ENCODE peak calls at places on chromosomes 5 and 9, in seven cellular contexts. Z is cardiac fibroblast, I is AG09309, R is A549, L is bronchial epithelial cell, X is fibroblast of lung, O is epithelial cell of esophagus. J is an unnamed sample.
A peak's percentile ranks its signal among the peaks of the same experiment; 100 is the strongest.

GRCh38 chr5:159764283-159764927 is 151.9 kb upstream of the ADRA1B start:
- DNase-seq in Z (peak; percentile 88), I (peak; percentile 75), R (no peak), L (no peak), X (peak; percentile 71), O (peak; percentile 10), J (no peak)

GRCh38 chr5:173645897-173646574 is 29.6 kb upstream of the BOD1 start:
- DNase-seq in Z (no peak), I (no peak), R (no peak), L (no peak), X (no peak), O (no peak), J (no peak)

GRCh38 chr9:99720455-99721050 is 101.1 kb upstream of the NR4A3 start:
- DNase-seq in Z (peak; percentile 19), I (peak; percentile 10), R (no peak), L (no peak), X (peak; percentile 33), O (no peak), J (no peak)

GRCh38 chr9:135718616-135719015 is 16.6 kb downstream of the KCNT1 start:
- DNase-seq in Z (peak; percentile 51), I (no peak), R (peak; percentile 35), L (no peak), X (no peak), O (no peak), J (no peak)

GRCh38 chr5:36301858-36302603 is at the start of gene RANBP3L:
- DNase-seq in Z (peak; percentile 25), I (no peak), R (no peak), L (peak; percentile 38), X (peak; percentile 86), O (peak; percentile 50), J (peak; percentile 40)

GRCh38 chr9:70111042-70111602 is 67.5 kb downstream of the MAMDC2 start:
- DNase-seq in Z (peak; percentile 88), I (no peak), R (peak; percentile 27), L (peak; percentile 69), X (peak; percentile 78), O (peak; percentile 80), J (peak; percentile 81)

GRCh38 chr5:142872795-142873194 is 102.6 kb downstream of the ARHGAP26 start:
- DNase-seq in Z (peak; percentile 80), I (no peak), R (no peak), L (peak; percentile 95), X (no peak), O (peak; percentile 91), J (peak; percentile 75)

GRCh38 chr9:113376634-113377531 is at the start of gene HDHD3:
- DNase-seq in Z (peak; percentile 64), I (no peak), R (peak; percentile 92), L (peak; percentile 69), X (peak; percentile 64), O (peak; percentile 86), J (peak; percentile 94)

GRCh38 chr9:14372437-14373318 is 58.7 kb upstream of the NFIB start:
- DNase-seq in Z (peak; percentile 77), I (peak; percentile 3), R (peak; percentile 52), L (peak; percentile 88), X (peak; percentile 68), O (peak; percentile 84), J (peak; percentile 26)

GRCh38 chr9:107667700-107668099 is 178.1 kb upstream of the KLF4 start:
- DNase-seq in Z (no peak), I (no peak), R (no peak), L (no peak), X (no peak), O (no peak), J (no peak)

GRCh38 chr5:54717870-54718269 is 200.3 kb downstream of the SNX18 start:
- DNase-seq in Z (no peak), I (no peak), R (no peak), L (no peak), X (no peak), O (no peak), J (no peak)

GRCh38 chr5:138303365-138303764 is 28.2 kb downstream of the CDC25C start:
- DNase-seq in Z (peak; percentile 33), I (no peak), R (no peak), L (peak; percentile 23), X (peak; percentile 23), O (peak; percentile 50), J (no peak)

GRCh38 chr5:65061974-65062353 is 293.2 kb downstream of the CWC27 start:
- DNase-seq in Z (no peak), I (no peak), R (no peak), L (no peak), X (no peak), O (no peak), J (no peak)

GRCh38 chr5:10987881-10988504 is 227.0 kb upstream of the DAP start:
- DNase-seq in Z (peak; percentile 7), I (no peak), R (peak; percentile 35), L (peak; percentile 3), X (no peak), O (peak; percentile 31), J (peak; percentile 62)

GRCh38 chr9:4515958-4516375 is 25.7 kb downstream of the SLC1A1 start:
- DNase-seq in Z (peak; percentile 47), I (no peak), R (no peak), L (no peak), X (peak; percentile 25), O (no peak), J (no peak)

GRCh38 chr5:117788596-117788995 is 1199.8 kb downstream of the DTWD2 start:
- DNase-seq in Z (no peak), I (no peak), R (no peak), L (no peak), X (peak; percentile 0), O (no peak), J (no peak)

GRCh38 chr5:38645508-38645907 is 89.1 kb upstream of the LIFR start:
- DNase-seq in Z (peak; percentile 18), I (no peak), R (no peak), L (no peak), X (no peak), O (no peak), J (no peak)

GRCh38 chr5:175501759-175502158 is 23.4 kb downstream of the SFXN1 start:
- DNase-seq in Z (no peak), I (no peak), R (no peak), L (no peak), X (no peak), O (peak; percentile 27), J (no peak)
- TF ChIP-seq CTCF in Z (no peak), I (no peak), R (no peak), L (no peak), X (no peak), O (no peak), J (no peak)

DNA sequence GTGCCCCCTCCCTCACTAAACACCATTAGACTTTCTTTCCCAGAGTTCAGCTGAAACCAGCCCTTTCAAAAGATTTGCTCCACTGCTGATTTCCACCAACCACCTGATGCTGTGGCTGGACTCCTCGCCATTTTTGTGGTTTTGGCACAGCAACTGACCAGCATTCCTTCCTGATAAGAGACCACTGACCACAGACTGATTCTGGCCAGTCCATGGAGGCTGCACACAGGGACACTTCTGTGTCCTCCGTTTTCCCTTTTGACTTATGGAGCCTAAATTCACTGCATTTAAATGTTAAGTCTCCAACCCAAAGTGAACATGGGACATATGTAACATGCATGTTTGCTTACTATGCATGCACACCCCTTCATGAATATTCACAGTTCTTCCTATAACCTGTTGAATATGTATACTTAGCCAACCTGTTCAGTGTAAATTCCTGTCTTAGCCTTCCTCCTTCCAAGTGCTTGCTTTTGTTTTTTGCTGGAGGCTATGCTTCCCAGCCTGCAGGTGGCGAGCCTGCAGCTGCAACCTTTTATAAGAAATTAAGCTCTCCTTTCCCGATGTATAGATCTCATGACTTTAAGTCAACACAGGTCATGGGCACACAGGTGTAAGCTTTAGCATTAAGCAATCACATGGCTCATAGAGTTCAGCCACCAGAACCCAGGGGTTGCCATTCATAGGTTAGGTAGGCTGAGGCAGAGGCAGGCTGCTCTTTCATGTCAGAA is 78.7 kb downstream of the ACTL7B start:
- DNase-seq in Z (peak; percentile 51), I (no peak), R (no peak), L (peak; percentile 59), X (peak; percentile 38), O (peak; percentile 52), J (no peak)
- TF ChIP-seq CTCF in Z (peak; percentile 40), I (peak; percentile 32), R (peak; percentile 13), L (peak; percentile 50), X (peak; percentile 41), O (peak; percentile 48), J (no peak)

GRCh38 chr5:145982572-145983314 is 46.4 kb downstream of the SH3RF2 start:
- DNase-seq in Z (no peak), I (no peak), R (no peak), L (no peak), X (no peak), O (no peak), J (no peak)

GRCh38 chr5:145979270-145980223 is 43.2 kb downstream of the SH3RF2 start:
- DNase-seq in Z (no peak), I (no peak), R (no peak), L (no peak), X (no peak), O (no peak), J (no peak)

GRCh38 chr5:145980257-145980656 is 43.9 kb downstream of the SH3RF2 start:
- DNase-seq in Z (no peak), I (no peak), R (no peak), L (no peak), X (no peak), O (no peak), J (no peak)

GRCh38 chr5:145981612-145982571 is 45.5 kb downstream of the SH3RF2 start:
- DNase-seq in Z (no peak), I (no peak), R (no peak), L (peak; percentile 71), X (no peak), O (peak; percentile 85), J (no peak)

DNA sequence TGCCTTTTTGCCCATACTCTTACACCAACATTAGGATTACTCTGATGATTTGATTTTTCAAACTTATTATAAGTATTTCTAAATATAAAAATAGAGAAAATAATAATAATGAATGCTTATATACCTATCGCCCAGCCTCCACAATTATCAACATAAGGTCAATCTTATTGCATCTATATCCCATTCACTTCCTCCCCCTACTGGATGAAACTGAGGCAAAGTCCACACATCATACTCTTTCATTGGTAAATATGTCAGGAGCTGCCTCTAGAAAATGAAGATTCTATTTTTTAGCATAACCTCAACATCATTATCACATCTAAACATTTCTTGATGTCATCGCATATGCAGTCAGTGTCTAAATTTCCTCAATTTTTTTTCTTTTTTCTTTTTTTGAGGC is 44.3 kb downstream of the SH3RF2 start:
- DNase-seq in Z (no peak), I (no peak), R (no peak), L (peak; percentile 20), X (no peak), O (peak; percentile 17), J (no peak)
- TF ChIP-seq CTCF in Z (no peak), I (no peak), R (peak; percentile 31), L (peak; percentile 10), X (no peak), O (peak; percentile 22), J (no peak)

DNA sequence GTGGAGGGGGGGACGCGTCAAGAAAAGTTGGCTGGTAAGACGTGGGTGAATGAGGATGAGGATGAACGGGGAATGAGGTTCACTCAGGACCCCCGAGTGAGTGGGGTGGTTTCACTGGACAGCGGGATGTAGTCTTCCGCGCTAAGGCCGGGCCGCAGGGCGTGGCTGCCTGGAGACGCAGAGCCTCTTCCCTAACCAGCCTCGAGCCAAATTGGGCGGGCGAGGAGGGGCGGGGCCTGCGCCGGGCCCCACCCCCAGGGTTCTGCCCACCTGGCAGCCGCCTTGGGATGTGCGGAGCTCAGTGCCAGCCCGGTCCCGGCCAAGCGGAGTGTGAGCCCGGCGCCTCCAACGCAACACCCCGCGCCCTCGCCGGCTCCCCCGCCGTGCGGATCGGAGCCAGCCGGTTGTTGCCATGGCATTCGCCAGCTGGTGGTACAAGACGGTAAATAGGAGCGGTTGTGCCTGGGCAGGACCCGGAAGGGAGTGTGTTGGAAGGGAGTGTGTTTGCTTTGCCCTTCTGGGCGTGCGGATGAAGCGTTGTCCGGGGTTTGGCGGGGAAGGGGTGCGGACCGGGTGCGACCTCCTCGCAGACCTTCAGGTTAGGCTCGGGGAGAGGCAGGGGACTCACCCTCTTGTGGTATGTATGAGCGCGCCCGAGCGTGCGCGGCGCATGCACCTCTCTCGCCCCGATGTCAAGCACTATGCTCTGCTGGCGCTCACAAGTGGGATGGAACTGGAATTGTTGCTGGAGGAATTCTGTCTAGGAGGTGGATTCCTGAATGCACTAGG is 743 bp downstream of the CAST start:
- DNase-seq in Z (peak; percentile 92), I (no peak), R (peak; percentile 96), L (peak; percentile 82), X (peak; percentile 93), O (peak; percentile 93), J (peak; percentile 99)
- TF ChIP-seq CTCF in Z (no peak), I (no peak), R (no peak), L (peak; percentile 21), X (no peak), O (no peak), J (no peak)

J was measured in mucosa of descending colon.